ENCODE peak calls at places on chromosome 11, in ten cellular contexts. I, X, H, R, B, F, E, A, V and W are unnamed samples. For H3K4me1, the result is how much of the 10 kb centered on the place peaks cover.

GRCh38 chr11:72641900-72642814 is 32.1 kb downstream of the PDE2A start:
- DNase-seq in I (no peak), X (peak), H (no peak), R (peak), B (no peak), F (peak), E (peak), A (peak), V (peak), W (no peak)

GRCh38 chr11:61091373-61092279 is 10.7 kb upstream of the CD5 start:
- DNase-seq in I (peak), X (no peak), H (no peak), R (no peak), B (no peak), F (no peak), E (no peak), A (no peak), V (no peak), W (no peak)

GRCh38 chr11:110356769-110357671 is 60.6 kb upstream of the RDX start:
- DNase-seq in I (peak), X (no peak), H (no peak), R (peak), B (no peak), F (no peak), E (no peak), A (peak), V (no peak), W (peak)

GRCh38 chr11:73578786-73579185 is 19.1 kb downstream of the FAM168A start:
- DNase-seq in I (no peak), X (no peak), H (no peak), R (no peak), B (no peak), F (no peak), E (no peak), A (no peak), V (no peak), W (no peak)

GRCh38 chr11:72010529-72011233 is 12.0 kb downstream of the IL18BP start:
- DNase-seq in I (no peak), X (no peak), H (no peak), R (no peak), B (no peak), F (no peak), E (no peak), A (no peak), V (no peak), W (no peak)

GRCh38 chr11:63586451-63587166 is 23.4 kb upstream of the PLAAT2 start:
- DNase-seq in I (no peak), X (no peak), H (no peak), R (no peak), B (no peak), F (no peak), E (no peak), A (no peak), V (no peak), W (no peak)

GRCh38 chr11:17439316-17439782 is 37.3 kb downstream of the ABCC8 start:
- DNase-seq in I (no peak), X (no peak), H (no peak), R (peak), B (no peak), F (no peak), E (no peak), A (peak), V (no peak), W (no peak)

GRCh38 chr11:83456075-83456474 is 169.9 kb upstream of the CCDC90B start:
- DNase-seq in I (no peak), X (no peak), H (no peak), R (no peak), B (no peak), F (peak), E (no peak), A (no peak), V (no peak), W (no peak)

GRCh38 chr11:122207505-122207904 is 91.5 kb upstream of the BLID start:
- DNase-seq in I (peak), X (no peak), H (no peak), R (peak), B (no peak), F (no peak), E (no peak), A (no peak), V (no peak), W (no peak)

GRCh38 chr11:73913472-73913871 is 36.7 kb downstream of the PAAF1 start:
- DNase-seq in I (no peak), X (no peak), H (no peak), R (no peak), B (no peak), F (no peak), E (no peak), A (no peak), V (no peak), W (no peak)

GRCh38 chr11:123451183-123451907 is 21.3 kb downstream of the GRAMD1B start:
- DNase-seq in I (no peak), X (no peak), H (no peak), R (no peak), B (no peak), F (no peak), E (no peak), A (peak), V (no peak), W (no peak)

GRCh38 chr11:72581067-72581466 is 93.2 kb downstream of the PDE2A start:
- DNase-seq in I (no peak), X (no peak), H (no peak), R (no peak), B (no peak), F (no peak), E (no peak), A (no peak), V (no peak), W (no peak)

GRCh38 chr11:130145328-130145812 is 14.2 kb upstream of the ST14 start:
- DNase-seq in I (no peak), X (no peak), H (no peak), R (peak), B (no peak), F (no peak), E (no peak), A (peak), V (peak), W (no peak)

GRCh38 chr11:113475160-113475761 is at the start of gene DRD2:
- DNase-seq in I (no peak), X (no peak), H (no peak), R (no peak), B (no peak), F (peak), E (no peak), A (no peak), V (peak), W (no peak)

GRCh38 chr11:134505125-134505524 is 93.1 kb upstream of the B3GAT1 start:
- DNase-seq in I (no peak), X (no peak), H (no peak), R (no peak), B (no peak), F (no peak), E (no peak), A (no peak), V (no peak), W (no peak)

GRCh38 chr11:16001899-16002426 is 354.4 kb downstream of the SOX6 start:
- DNase-seq in I (peak), X (no peak), H (no peak), R (peak), B (no peak), F (no peak), E (no peak), A (peak), V (peak), W (peak)

GRCh38 chr11:113873241-113873626 is 2.1 kb downstream of the USP28 start:
- DNase-seq in I (peak), X (no peak), H (no peak), R (no peak), B (no peak), F (no peak), E (peak), A (no peak), V (no peak), W (no peak)

GRCh38 chr11:133339495-133340140 is 192.7 kb downstream of the OPCML start:
- DNase-seq in I (no peak), X (no peak), H (no peak), R (no peak), B (no peak), F (no peak), E (no peak), A (no peak), V (no peak), W (no peak)

GRCh38 chr11:83612891-83613766 is 327.0 kb upstream of the CCDC90B start:
- DNase-seq in I (no peak), X (no peak), H (no peak), R (no peak), B (no peak), F (peak), E (no peak), A (no peak), V (no peak), W (no peak)

GRCh38 chr11:66546368-66546965 is at the start of gene ACTN3:
- DNase-seq in I (no peak), X (peak), H (no peak), R (peak), B (no peak), F (peak), E (peak), A (no peak), V (peak), W (no peak)

GRCh38 chr11:128574576-128575011 is 12.8 kb downstream of the ETS1 start:
- DNase-seq in I (peak), X (no peak), H (no peak), R (no peak), B (no peak), F (no peak), E (no peak), A (peak), V (no peak), W (no peak)

GRCh38 chr11:122900803-122901202 is 18.2 kb downstream of the JHY start:
- DNase-seq in I (peak), X (no peak), H (no peak), R (no peak), B (no peak), F (no peak), E (no peak), A (no peak), V (no peak), W (no peak)

GRCh38 chr11:122998727-122999370 is 17.2 kb upstream of the BSX start:
- DNase-seq in I (no peak), X (no peak), H (no peak), R (no peak), B (peak), F (peak), E (no peak), A (peak), V (no peak), W (no peak)

GRCh38 chr11:63680842-63681207 is 475 bp upstream of the RTN3 start:
- DNase-seq in I (no peak), X (no peak), H (no peak), R (peak), B (no peak), F (no peak), E (no peak), A (no peak), V (no peak), W (no peak)

GRCh38 chr11:27468643-27469332 is 3.8 kb downstream of the LGR4 start:
- DNase-seq in I (peak), X (no peak), H (no peak), R (peak), B (no peak), F (no peak), E (no peak), A (peak), V (peak), W (no peak)

GRCh38 chr11:47852053-47852452 is 3.9 kb upstream of the NUP160 start:
- DNase-seq in I (no peak), X (no peak), H (no peak), R (no peak), B (no peak), F (no peak), E (no peak), A (no peak), V (no peak), W (peak)

GRCh38 chr11:66784575-66784974 is 55.6 kb upstream of the SPTBN2 start:
- DNase-seq in I (peak), X (no peak), H (no peak), R (no peak), B (no peak), F (no peak), E (no peak), A (no peak), V (no peak), W (no peak)

GRCh38 chr11:67318239-67318555 is 14.9 kb downstream of the SSH3 start:
- DNase-seq in I (no peak), X (no peak), H (no peak), R (no peak), B (no peak), F (no peak), E (no peak), A (peak), V (peak), W (no peak)

GRCh38 chr11:44926036-44926435 is 24.6 kb downstream of the TP53I11 start:
- DNase-seq in I (no peak), X (no peak), H (no peak), R (no peak), B (no peak), F (no peak), E (no peak), A (no peak), V (no peak), W (no peak)

GRCh38 chr11:27124514-27125264 is 84.1 kb downstream of the BBOX1 start:
- DNase-seq in I (peak), X (no peak), H (no peak), R (no peak), B (no peak), F (no peak), E (no peak), A (no peak), V (no peak), W (no peak)

GRCh38 chr11:36775157-36775556 is 177.1 kb upstream of the RAG2 start:
- DNase-seq in I (no peak), X (no peak), H (no peak), R (no peak), B (no peak), F (no peak), E (no peak), A (peak), V (no peak), W (no peak)

GRCh38 chr11:46055371-46055770 is 65.9 kb downstream of the PHF21A start:
- DNase-seq in I (peak), X (no peak), H (no peak), R (peak), B (no peak), F (no peak), E (no peak), A (no peak), V (no peak), W (no peak)

GRCh38 chr11:32374261-32374711 is 61.1 kb downstream of the WT1 start:
- DNase-seq in I (peak), X (no peak), H (no peak), R (peak), B (no peak), F (peak), E (no peak), A (peak), V (peak), W (no peak)

GRCh38 chr11:92226331-92227232 is 2.0 kb downstream of the FAT3 start:
- DNase-seq in I (no peak), X (peak), H (no peak), R (peak), B (no peak), F (peak), E (no peak), A (no peak), V (no peak), W (no peak)

GRCh38 chr11:62805991-62806441 is 776 bp upstream of the NXF1 start:
- DNase-seq in I (no peak), X (no peak), H (no peak), R (no peak), B (no peak), F (no peak), E (no peak), A (no peak), V (no peak), W (no peak)

GRCh38 chr11:93606314-93606713 is 55.2 kb upstream of the CEP295 start:
- DNase-seq in I (no peak), X (no peak), H (no peak), R (no peak), B (no peak), F (no peak), E (no peak), A (no peak), V (no peak), W (no peak)
- H3K4me1 ChIP-seq in I (under half), X (under half), H (under half), R (under half), B (under half), F (under half), E (under half), A (under half), V (under half), W (under half)

DNA sequence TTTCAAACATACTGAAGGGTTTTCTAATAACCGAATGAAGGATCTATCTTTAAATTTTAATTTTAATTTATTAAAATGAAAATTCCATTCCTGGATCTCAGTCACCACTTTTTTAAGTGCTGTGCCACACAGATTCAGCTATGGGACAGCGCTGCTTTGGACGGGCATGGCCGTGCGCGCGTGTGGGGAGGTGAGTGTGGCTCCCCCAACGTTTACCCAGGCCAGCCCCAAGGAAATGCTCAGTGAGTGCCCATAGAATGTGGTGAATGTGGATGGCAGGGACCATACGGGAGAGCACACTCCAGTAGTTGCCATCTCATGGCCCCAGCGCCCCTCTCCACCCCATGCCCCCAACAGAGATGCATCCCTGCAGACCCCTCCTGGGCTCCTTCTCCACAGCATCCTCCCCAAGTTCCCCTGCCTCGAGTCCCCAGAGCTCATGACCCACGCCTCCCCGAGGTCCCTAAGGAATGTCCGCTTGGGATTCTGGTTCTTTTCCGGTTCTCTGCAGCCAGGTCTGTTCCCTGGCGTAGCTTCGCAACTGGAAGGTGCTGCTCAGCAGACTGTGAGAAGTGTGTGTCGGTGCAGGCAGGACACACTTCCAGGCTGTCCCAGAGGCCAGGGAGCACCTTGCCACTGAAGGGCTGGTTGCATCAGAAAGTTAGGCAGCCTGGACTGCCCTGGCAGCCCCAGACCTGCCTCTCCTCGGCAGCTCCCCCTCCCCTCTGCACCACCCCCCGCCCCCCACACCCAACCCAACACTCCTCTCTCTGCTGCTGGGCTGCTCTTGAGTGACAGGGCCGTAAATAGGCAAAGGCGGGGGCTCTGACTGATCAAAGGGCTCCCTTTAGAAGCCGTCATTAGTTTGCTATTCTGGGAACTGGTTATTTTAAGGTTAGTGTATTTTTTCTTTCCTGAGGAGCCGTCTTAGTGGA is 88.3 kb upstream of the KCNQ1OT1 start:
- DNase-seq in I (no peak), X (peak), H (no peak), R (peak), B (peak), F (peak), E (peak), A (no peak), V (peak), W (no peak)
- H3K4me1 ChIP-seq in I (under half), X (under half), H (under half), R (under half), B (under half), F (under half), E (under half), A (under half), V (under half), W (under half)

DNA sequence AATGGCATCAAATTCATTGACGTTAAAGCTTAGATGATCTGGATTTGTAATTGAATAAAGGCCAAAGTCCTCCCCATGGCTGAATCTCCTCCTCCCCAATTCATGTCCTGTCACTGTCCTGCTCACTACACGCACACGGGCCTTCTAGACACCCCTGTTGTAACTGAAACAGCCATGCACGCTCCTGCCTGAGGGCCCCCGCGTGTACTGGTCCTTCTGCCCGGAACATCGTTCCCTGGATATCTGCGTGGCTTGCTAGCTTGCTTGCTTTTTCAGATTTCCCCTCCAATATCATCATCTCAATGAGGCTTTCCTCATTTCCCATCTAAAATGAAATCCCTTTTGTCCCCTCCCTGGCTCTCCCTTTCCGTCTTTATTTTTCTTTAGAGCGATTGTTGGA is 15.3 kb downstream of the PKNOX2 start:
- DNase-seq in I (no peak), X (no peak), H (no peak), R (no peak), B (no peak), F (no peak), E (no peak), A (no peak), V (no peak), W (no peak)
- H3K4me1 ChIP-seq in I (under half), X (under half), H (under half), R (under half), B (under half), F (under half), E (under half), A (under half), V (under half), W (under half)

DNA sequence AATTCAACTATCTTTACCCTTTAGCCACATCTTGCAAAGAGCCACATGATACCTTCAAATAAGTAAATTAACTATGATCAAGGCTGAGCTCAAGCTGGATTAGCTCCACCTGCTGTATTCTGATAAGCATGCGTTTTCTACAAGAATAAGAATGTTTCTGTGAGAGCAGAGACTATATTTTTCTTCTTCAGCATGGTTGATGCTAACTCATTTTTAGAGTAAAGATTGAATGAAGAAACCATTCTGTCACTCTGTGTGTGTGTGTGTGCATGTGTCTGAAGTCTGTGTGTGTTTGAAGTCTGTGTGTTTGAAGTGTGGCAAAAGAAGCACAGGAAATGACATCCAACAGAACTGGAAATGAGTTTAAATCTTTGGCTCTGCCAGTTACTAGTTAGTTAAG is 12.0 kb upstream of the LAYN start:
- DNase-seq in I (peak), X (no peak), H (no peak), R (no peak), B (no peak), F (no peak), E (no peak), A (peak), V (no peak), W (no peak)
- H3K4me1 ChIP-seq in I (under half), X (under half), H (under half), R (under half), B (under half), F (under half), E (under half), A (under half), V (under half), W (half or more)